ENCODE peak calls at places on chromosome 10, in five cellular contexts. G is SK-N-SH, D is HCT116, T is HL-60, S is HepG2. W is an unnamed sample.

GRCh38 chr10:114957673-114958072 is 19.7 kb downstream of the TRUB1 start:
- DNase-seq in G (no peak), D (no peak), T (no peak), S (no peak), W (no peak)

GRCh38 chr10:88115968-88116367 is 252.5 kb downstream of the PTEN start:
- DNase-seq in G (no peak), D (no peak), T (no peak), S (no peak), W (no peak)

GRCh38 chr10:123149568-123150228 is 1.8 kb downstream of the HMX2 start:
- DNase-seq in G (peak; percentile 63), D (no peak), T (no peak), S (no peak), W (no peak)

GRCh38 chr10:29332761-29333148 is 43.9 kb downstream of the LYZL1 start:
- DNase-seq in G (no peak), D (no peak), T (no peak), S (peak; percentile 76), W (no peak)

GRCh38 chr10:114281461-114281860 is 42.4 kb downstream of the VWA2 start:
- DNase-seq in G (no peak), D (no peak), T (no peak), S (no peak), W (no peak)

GRCh38 chr10:103666109-103666508 is 172.6 kb downstream of the NEURL1 start:
- DNase-seq in G (peak; percentile 68), D (peak; percentile 22), T (peak; percentile 42), S (no peak), W (no peak)

GRCh38 chr10:43945908-43946307 is 297.2 kb upstream of the ZNF32 start:
- DNase-seq in G (no peak), D (no peak), T (no peak), S (no peak), W (no peak)

GRCh38 chr10:102814456-102814871 is 22.7 kb downstream of the CYP17A1 start:
- DNase-seq in G (no peak), D (no peak), T (no peak), S (peak; percentile 76), W (no peak)

GRCh38 chr10:12382956-12383531 is 33.7 kb downstream of the CAMK1D start:
- DNase-seq in G (no peak), D (no peak), T (no peak), S (no peak), W (no peak)

GRCh38 chr10:80632742-80633141 is 95.0 kb downstream of the SH2D4B start:
- DNase-seq in G (no peak), D (no peak), T (peak; percentile 88), S (no peak), W (no peak)

GRCh38 chr10:119441151-119441821 is 101.2 kb downstream of the RGS10 start:
- DNase-seq in G (no peak), D (no peak), T (no peak), S (no peak), W (no peak)

GRCh38 chr10:127888526-127889312 is 4.0 kb downstream of the CLRN3 start:
- DNase-seq in G (no peak), D (no peak), T (no peak), S (no peak), W (no peak)

GRCh38 chr10:7408494-7409044 is 2.3 kb downstream of the SFMBT2 start:
- DNase-seq in G (peak; percentile 90), D (no peak), T (peak; percentile 21), S (no peak), W (no peak)

GRCh38 chr10:87596351-87596750 is 63.3 kb upstream of the PAPSS2 start:
- DNase-seq in G (no peak), D (no peak), T (peak; percentile 8), S (no peak), W (no peak)

GRCh38 chr10:92430103-92430502 is 139.1 kb downstream of the MARCHF5 start:
- DNase-seq in G (no peak), D (no peak), T (no peak), S (no peak), W (no peak)

GRCh38 chr10:35208536-35208935 is 81.9 kb downstream of the CREM start:
- DNase-seq in G (no peak), D (no peak), T (no peak), S (no peak), W (no peak)

GRCh38 chr10:35212856-35213255 is 86.2 kb downstream of the CREM start:
- DNase-seq in G (no peak), D (no peak), T (no peak), S (no peak), W (no peak)

GRCh38 chr10:35208949-35209613 is 82.4 kb downstream of the CREM start:
- DNase-seq in G (no peak), D (no peak), T (no peak), S (no peak), W (no peak)

GRCh38 chr10:35211390-35211789 is 84.7 kb downstream of the CREM start:
- DNase-seq in G (no peak), D (no peak), T (no peak), S (peak; percentile 46), W (no peak)

GRCh38 chr10:35210961-35211360 is 84.3 kb downstream of the CREM start:
- DNase-seq in G (no peak), D (no peak), T (no peak), S (peak; percentile 18), W (no peak)
- H3K27ac ChIP-seq in G (no peak overlapping the region), D (no peak overlapping the region), T (no peak overlapping the region), S (peak overlapping the region; percentile 60), W (no peak overlapping the region)

GRCh38 chr10:8894148-8894547 is 839.7 kb downstream of the GATA3 start:
- DNase-seq in G (no peak), D (no peak), T (no peak), S (no peak), W (no peak)
- TF ChIP-seq POLR2AphosphoS5 in G (no peak), D (no peak), T (no peak), S (no peak), W (no peak)

DNA sequence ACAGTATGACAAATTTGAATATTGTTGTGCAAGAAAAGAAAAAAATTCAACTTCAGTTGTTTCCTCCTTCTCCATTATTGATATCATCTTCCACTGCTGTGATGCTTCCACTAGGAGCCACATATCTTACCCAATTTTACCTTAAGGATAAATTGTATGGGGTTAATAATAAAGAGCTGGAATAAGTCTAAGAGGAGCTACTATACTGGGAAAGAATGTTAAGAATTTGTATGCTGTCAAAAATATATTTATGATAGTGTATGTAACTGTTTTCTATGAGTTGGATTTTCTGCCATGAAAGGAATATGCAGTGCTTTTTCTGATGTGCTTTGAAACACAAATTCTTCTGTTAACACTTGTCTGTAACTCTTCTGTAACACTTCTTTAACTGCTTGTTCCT is 219.1 kb downstream of the VTI1A start:
- DNase-seq in G (no peak), D (no peak), T (no peak), S (no peak), W (no peak)
- TF ChIP-seq REST in G (no peak), D (no peak), T (no peak), S (no peak), W (no peak)

GRCh38 chr10:99656199-99657064 is 2.9 kb upstream of the ENTPD7 start:
- DNase-seq in G (no peak), D (no peak), T (peak; percentile 67), S (no peak), W (no peak)
- H3K27ac ChIP-seq in G (no peak overlapping the region), D (no peak overlapping the region), T (peak overlapping the region; percentile 85), S (no peak overlapping the region), W (no peak overlapping the region)

GRCh38 chr10:100731603-100732596 is 13.5 kb upstream of the PAX2 start:
- DNase-seq in G (peak; percentile 33), D (no peak), T (no peak), S (no peak), W (no peak)

GRCh38 chr10:100727808-100728207 is 17.6 kb upstream of the PAX2 start:
- DNase-seq in G (no peak), D (no peak), T (no peak), S (no peak), W (no peak)

GRCh38 chr10:100730739-100731602 is 14.4 kb upstream of the PAX2 start:
- DNase-seq in G (peak; percentile 57), D (no peak), T (peak; percentile 78), S (peak; percentile 5), W (no peak)

GRCh38 chr10:100729877-100730738 is 15.3 kb upstream of the PAX2 start:
- DNase-seq in G (peak; percentile 70), D (no peak), T (no peak), S (no peak), W (no peak)

DNA sequence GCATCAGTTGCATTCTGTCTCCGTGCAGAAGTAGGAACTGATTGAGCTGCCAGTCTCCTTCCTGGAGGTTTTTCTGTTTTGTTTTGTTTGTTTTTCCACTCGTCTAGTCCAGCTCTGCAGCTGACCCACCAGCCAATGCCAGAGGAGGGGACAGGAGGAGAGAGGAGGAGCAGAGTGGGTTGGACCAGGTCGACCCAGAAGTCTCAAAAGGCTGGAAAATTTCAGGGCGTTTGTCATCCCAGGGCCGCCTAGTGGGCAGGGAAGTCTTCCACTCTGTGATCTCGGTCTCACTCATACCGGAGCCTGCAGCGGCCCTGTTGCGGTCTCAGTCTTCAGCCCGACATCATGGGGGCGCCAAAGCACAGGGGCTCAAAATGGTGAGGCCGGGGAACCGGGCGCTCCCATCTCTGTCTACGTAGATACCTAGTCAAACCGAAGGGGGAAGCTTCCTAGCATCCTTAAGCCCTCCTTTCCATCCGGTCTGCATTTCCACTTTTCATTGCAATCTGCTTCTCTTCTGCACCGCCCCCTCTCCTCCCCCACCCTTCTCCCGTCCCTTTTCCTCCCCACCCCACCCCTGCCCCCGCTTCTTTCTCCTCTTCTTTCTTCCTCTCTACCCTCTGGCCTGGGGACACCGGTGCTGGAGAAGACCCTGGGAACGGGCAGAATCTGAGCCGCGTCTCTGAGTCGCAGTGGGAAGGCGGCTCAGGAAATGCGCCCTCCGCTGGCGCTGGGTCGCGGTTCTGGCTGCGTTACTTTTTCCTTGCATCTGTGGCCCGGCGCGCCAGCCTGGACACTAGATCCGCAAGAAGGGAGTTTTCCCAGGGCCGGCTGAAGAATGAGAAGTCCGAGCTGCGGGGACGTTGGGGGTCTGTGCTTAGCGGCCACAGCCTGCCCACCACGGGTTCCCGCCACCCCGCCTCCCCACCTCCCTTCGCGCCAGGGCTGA is 16.2 kb upstream of the PAX2 start:
- DNase-seq in G (peak; percentile 83), D (peak; percentile 87), T (peak; percentile 27), S (peak; percentile 50), W (no peak)
- TF ChIP-seq POLR2AphosphoS5 in G (no peak), D (peak; percentile 37), T (no peak), S (no peak), W (peak; percentile 74)

GRCh38 chr10:61627266-61627665 is 35.5 kb upstream of the CABCOCO1 start:
- DNase-seq in G (no peak), D (no peak), T (no peak), S (no peak), W (no peak)

GRCh38 chr10:61626209-61626608 is 36.5 kb upstream of the CABCOCO1 start:
- DNase-seq in G (no peak), D (no peak), T (no peak), S (no peak), W (no peak)

GRCh38 chr10:61621538-61622150 is 41.1 kb upstream of the CABCOCO1 start:
- DNase-seq in G (no peak), D (no peak), T (no peak), S (peak; percentile 57), W (no peak)

GRCh38 chr10:61620511-61620910 is 42.2 kb upstream of the CABCOCO1 start:
- DNase-seq in G (no peak), D (no peak), T (no peak), S (no peak), W (no peak)

DNA sequence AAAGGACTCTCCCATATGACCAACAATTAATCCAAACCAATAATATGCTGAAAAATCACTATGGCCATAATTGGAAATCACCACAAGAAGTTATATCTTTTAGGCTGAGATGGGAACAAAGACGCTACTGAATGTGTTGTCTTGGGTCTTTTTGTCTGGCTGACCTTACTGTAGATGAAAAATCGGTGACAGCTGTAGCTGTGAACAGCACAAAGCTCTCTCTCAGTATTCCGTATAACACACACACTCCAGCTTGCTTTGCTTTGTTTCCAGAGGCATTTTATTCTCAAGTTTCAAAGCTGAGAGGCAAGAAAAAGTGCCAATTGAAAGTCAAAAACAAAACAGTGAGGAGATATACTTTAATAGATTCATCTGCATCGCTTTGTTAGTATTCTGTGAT is 39.6 kb upstream of the CABCOCO1 start:
- DNase-seq in G (no peak), D (no peak), T (no peak), S (no peak), W (no peak)
- TF ChIP-seq REST in G (no peak), D (no peak), T (no peak), S (no peak), W (no peak)

W was measured in Panc1.